ENCODE peak calls at places on chromosomes 13 and 19, in four cellular contexts. O, W, K and C are unnamed samples.

GRCh38 chr13:50677687-50678463 is 165.6 kb downstream of the DLEU7 start:
- DNase-seq in O (no peak), W (no peak), K (no peak), C (no peak)

GRCh38 chr19:55647732-55648656 is at the start of gene CCDC106:
- DNase-seq in O (peak), W (no peak), K (peak), C (peak)

GRCh38 chr19:11383706-11384048 is 437 bp downstream of the EPOR start:
- DNase-seq in O (no peak), W (no peak), K (no peak), C (no peak)

GRCh38 chr19:35595928-35596327 is 10.0 kb downstream of the PMIS2 start:
- DNase-seq in O (no peak), W (no peak), K (no peak), C (no peak)

GRCh38 chr13:27965740-27966640 is 3.1 kb downstream of the CDX2 start:
- DNase-seq in O (no peak), W (no peak), K (no peak), C (no peak)

GRCh38 chr13:69194130-69194529 is 913.5 kb upstream of the ATXN8OS start:
- DNase-seq in O (no peak), W (no peak), K (no peak), C (no peak)

GRCh38 chr13:29958476-29958875 is 108.1 kb upstream of the UBL3 start:
- DNase-seq in O (no peak), W (no peak), K (no peak), C (no peak)

GRCh38 chr13:30355405-30355741 is 48.0 kb upstream of the KATNAL1 start:
- DNase-seq in O (no peak), W (no peak), K (peak), C (no peak)

GRCh38 chr13:97018029-97018819 is 23.9 kb upstream of the OXGR1 start:
- DNase-seq in O (no peak), W (no peak), K (peak), C (peak)

GRCh38 chr19:55498246-55498645 is 10.0 kb downstream of the SSC5D start:
- DNase-seq in O (no peak), W (no peak), K (no peak), C (no peak)

GRCh38 chr19:44723952-44724319 is 24.6 kb upstream of the BCL3 start:
- DNase-seq in O (peak), W (no peak), K (peak), C (peak)

GRCh38 chr13:51998723-51999471 is 12.4 kb downstream of the ATP7B start:
- DNase-seq in O (no peak), W (no peak), K (no peak), C (no peak)

GRCh38 chr19:46125447-46125846 is 959 bp upstream of the IGFL3 start:
- DNase-seq in O (no peak), W (no peak), K (no peak), C (no peak)

GRCh38 chr13:100542546-100543156 is 45.9 kb downstream of the GGACT start:
- DNase-seq in O (no peak), W (no peak), K (no peak), C (peak)

GRCh38 chr13:85661639-85662038 is 137.6 kb downstream of the SLITRK6 start:
- DNase-seq in O (no peak), W (no peak), K (no peak), C (no peak)

GRCh38 chr13:35472308-35473008 is 4.0 kb downstream of the MAB21L1 start:
- DNase-seq in O (no peak), W (no peak), K (no peak), C (peak)

GRCh38 chr19:7242601-7243258 is 51.5 kb downstream of the INSR start:
- DNase-seq in O (no peak), W (no peak), K (no peak), C (peak)

GRCh38 chr13:99979453-99980200 is 2.0 kb upstream of the ZIC2 start:
- DNase-seq in O (no peak), W (no peak), K (no peak), C (no peak)

GRCh38 chr19:36169084-36169760 is 17.0 kb upstream of the COX7A1 start:
- DNase-seq in O (no peak), W (no peak), K (no peak), C (no peak)

GRCh38 chr13:24271611-24272451 is 37.5 kb upstream of the C1QTNF9 start:
- DNase-seq in O (no peak), W (no peak), K (peak), C (peak)

GRCh38 chr19:19151418-19151817 is 13.1 kb upstream of the TMEM161A start:
- DNase-seq in O (no peak), W (no peak), K (no peak), C (no peak)

GRCh38 chr13:98458431-98458830 is 118.5 kb downstream of the STK24 start:
- DNase-seq in O (no peak), W (no peak), K (no peak), C (no peak)

GRCh38 chr19:46112527-46112926 is 12.0 kb downstream of the IGFL3 start:
- DNase-seq in O (no peak), W (no peak), K (no peak), C (no peak)

GRCh38 chr13:63381078-63381859 is 1965.6 kb upstream of the PCDH20 start:
- DNase-seq in O (no peak), W (no peak), K (no peak), C (peak)

GRCh38 chr19:10896851-10897526 is 25.6 kb downstream of the CARM1 start:
- DNase-seq in O (no peak), W (no peak), K (no peak), C (peak)

GRCh38 chr19:34662919-34663318 is 14.0 kb downstream of the SCGB2B2 start:
- DNase-seq in O (no peak), W (no peak), K (peak), C (peak)

GRCh38 chr13:36555151-36555986 is 118.5 kb upstream of the SERTM1 start:
- DNase-seq in O (no peak), W (no peak), K (no peak), C (no peak)

GRCh38 chr19:39937094-39937493 is 2.7 kb upstream of the FCGBP start:
- DNase-seq in O (no peak), W (no peak), K (no peak), C (no peak)

GRCh38 chr13:113656015-113656588 is 1.9 kb downstream of the ATP4B start:
- DNase-seq in O (no peak), W (no peak), K (no peak), C (no peak)

GRCh38 chr13:102863590-102863989 is 17.8 kb downstream of the ERCC5 start:
- DNase-seq in O (no peak), W (no peak), K (no peak), C (no peak)

GRCh38 chr19:2307518-2308012 is 389 bp downstream of the LINGO3 start:
- DNase-seq in O (no peak), W (no peak), K (no peak), C (no peak)
- H3K4me3 ChIP-seq in O (no peak), W (no peak), K (no peak), C (no peak)

GRCh38 chr19:50214699-50215543 is 11.5 kb downstream of the MYH14 start:
- DNase-seq in O (no peak), W (no peak), K (peak), C (no peak)
- H3K4me3 ChIP-seq in O (no peak), W (no peak), K (no peak), C (no peak)

DNA sequence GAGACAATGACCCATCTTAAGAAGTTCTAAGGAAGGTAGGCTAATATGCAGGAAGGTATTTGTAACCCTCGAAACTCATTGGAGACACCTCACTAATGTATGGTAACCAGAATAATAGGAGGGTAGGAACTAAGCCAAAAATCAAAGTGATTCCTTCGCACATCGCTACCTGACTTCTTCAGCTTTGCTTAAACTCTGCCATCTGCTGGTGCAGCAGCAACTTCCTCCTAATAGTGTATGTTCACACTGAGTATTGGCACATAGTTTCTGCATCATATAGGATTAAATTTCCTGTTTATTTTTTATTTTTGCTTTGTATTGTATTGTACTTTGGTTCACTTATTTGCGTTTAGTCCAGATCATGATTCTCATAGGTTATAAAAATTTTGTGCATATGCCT is 676.2 kb downstream of the GPC5 start:
- DNase-seq in O (peak), W (peak), K (peak), C (no peak)
- H3K4me3 ChIP-seq in O (no peak), W (no peak), K (no peak), C (no peak)

GRCh38 chr13:33817513-33817842 is 471 bp upstream of the RFC3 start:
- DNase-seq in O (no peak), W (no peak), K (no peak), C (no peak)
- H3K4me3 ChIP-seq in O (peak), W (peak), K (peak), C (peak)

GRCh38 chr19:48807590-48808308 is 3.1 kb downstream of the BCAT2 start:
- DNase-seq in O (no peak), W (no peak), K (no peak), C (no peak)
- H3K4me3 ChIP-seq in O (no peak), W (no peak), K (no peak), C (no peak)

GRCh38 chr19:13060964-13061927 is 41.4 kb downstream of the LYL1 start:
- DNase-seq in O (peak), W (no peak), K (peak), C (peak)
- H3K4me3 ChIP-seq in O (no peak), W (peak), K (no peak), C (peak)